ENCODE peak calls at places on chromosomes 2 and 18, in four cellular contexts. E is HCT116, C is GM23338, V is neural progenitor cell. J is an unnamed sample.

GRCh38 chr18:49011291-49011746 is 60.6 kb upstream of the SMAD7 start:
- DNase-seq in E (no peak), C (no peak), V (no peak), J (no peak)

GRCh38 chr2:226728996-226729395 is 70.6 kb downstream of the IRS1 start:
- DNase-seq in E (no peak), C (no peak), V (no peak), J (no peak)

GRCh38 chr2:225670111-225670974 is 270.8 kb downstream of the NYAP2 start:
- DNase-seq in E (peak; percentile 49), C (peak; percentile 70), V (peak; percentile 53), J (peak; percentile 63)

GRCh38 chr2:27051902-27052645 is 606 bp downstream of the AGBL5 start:
- DNase-seq in E (no peak), C (peak; percentile 86), V (peak; percentile 45), J (peak; percentile 38)

GRCh38 chr2:190350371-190350770 is 7.0 kb downstream of the INPP1 start:
- DNase-seq in E (no peak), C (no peak), V (no peak), J (no peak)

GRCh38 chr2:206004004-206004693 is 81.8 kb downstream of the INO80D start:
- DNase-seq in E (peak; percentile 6), C (peak; percentile 84), V (peak; percentile 80), J (peak; percentile 30)

GRCh38 chr18:47204908-47205522 is 28.9 kb upstream of the IER3IP1 start:
- DNase-seq in E (peak; percentile 29), C (peak; percentile 85), V (peak; percentile 66), J (peak; percentile 65)

GRCh38 chr2:33354981-33355380 is 121.5 kb upstream of the RASGRP3 start:
- DNase-seq in E (no peak), C (no peak), V (no peak), J (no peak)

GRCh38 chr2:23426284-23426905 is 41.4 kb downstream of the KLHL29 start:
- DNase-seq in E (no peak), C (no peak), V (no peak), J (peak; percentile 19)

GRCh38 chr2:28045676-28046351 is 155.3 kb downstream of the BABAM2 start:
- DNase-seq in E (no peak), C (no peak), V (no peak), J (no peak)

GRCh38 chr2:11726384-11726783 is 20.0 kb upstream of the LPIN1 start:
- DNase-seq in E (no peak), C (no peak), V (no peak), J (no peak)

GRCh38 chr2:27118525-27119329 is at the start of gene CGREF1:
- DNase-seq in E (no peak), C (peak; percentile 64), V (peak; percentile 62), J (peak; percentile 42)

GRCh38 chr18:58896268-58896667 is 31.6 kb downstream of the ZNF532 start:
- DNase-seq in E (no peak), C (no peak), V (no peak), J (no peak)

GRCh38 chr2:23561088-23561487 is 176.1 kb downstream of the KLHL29 start:
- DNase-seq in E (no peak), C (no peak), V (no peak), J (no peak)

GRCh38 chr18:9673296-9674251 is 34.5 kb upstream of the RAB31 start:
- DNase-seq in E (peak; percentile 90), C (peak; percentile 70), V (peak; percentile 44), J (peak; percentile 79)

GRCh38 chr2:32611366-32611765 is 16.5 kb upstream of the TTC27 start:
- DNase-seq in E (no peak), C (no peak), V (no peak), J (peak; percentile 26)

GRCh38 chr18:71951021-71951420 is 593.1 kb downstream of the CBLN2 start:
- DNase-seq in E (no peak), C (no peak), V (peak; percentile 29), J (no peak)

GRCh38 chr2:168890006-168890782 is at the start of gene SPC25:
- DNase-seq in E (peak; percentile 84), C (peak; percentile 98), V (peak; percentile 97), J (peak; percentile 93)

GRCh38 chr2:195479407-195479806 is 177.6 kb upstream of the SLC39A10 start:
- DNase-seq in E (no peak), C (peak; percentile 24), V (no peak), J (no peak)

GRCh38 chr2:21002814-21003192 is 41.1 kb downstream of the APOB start:
- DNase-seq in E (no peak), C (no peak), V (no peak), J (no peak)

GRCh38 chr2:26471766-26472706 is 5.9 kb downstream of the OTOF start:
- DNase-seq in E (no peak), C (no peak), V (no peak), J (no peak)

GRCh38 chr2:104474725-104475124 is 379.2 kb upstream of the POU3F3 start:
- DNase-seq in E (no peak), C (no peak), V (no peak), J (peak; percentile 15)

GRCh38 chr2:215145611-215146010 is 7.2 kb upstream of the ABCA12 start:
- DNase-seq in E (no peak), C (no peak), V (no peak), J (no peak)

GRCh38 chr2:105732955-105733607 is 11.6 kb upstream of the NCK2 start:
- DNase-seq in E (no peak), C (no peak), V (no peak), J (no peak)

GRCh38 chr18:24428709-24429108 is 2.2 kb downstream of the IMPACT start:
- DNase-seq in E (no peak), C (peak; percentile 26), V (no peak), J (no peak)

DNA sequence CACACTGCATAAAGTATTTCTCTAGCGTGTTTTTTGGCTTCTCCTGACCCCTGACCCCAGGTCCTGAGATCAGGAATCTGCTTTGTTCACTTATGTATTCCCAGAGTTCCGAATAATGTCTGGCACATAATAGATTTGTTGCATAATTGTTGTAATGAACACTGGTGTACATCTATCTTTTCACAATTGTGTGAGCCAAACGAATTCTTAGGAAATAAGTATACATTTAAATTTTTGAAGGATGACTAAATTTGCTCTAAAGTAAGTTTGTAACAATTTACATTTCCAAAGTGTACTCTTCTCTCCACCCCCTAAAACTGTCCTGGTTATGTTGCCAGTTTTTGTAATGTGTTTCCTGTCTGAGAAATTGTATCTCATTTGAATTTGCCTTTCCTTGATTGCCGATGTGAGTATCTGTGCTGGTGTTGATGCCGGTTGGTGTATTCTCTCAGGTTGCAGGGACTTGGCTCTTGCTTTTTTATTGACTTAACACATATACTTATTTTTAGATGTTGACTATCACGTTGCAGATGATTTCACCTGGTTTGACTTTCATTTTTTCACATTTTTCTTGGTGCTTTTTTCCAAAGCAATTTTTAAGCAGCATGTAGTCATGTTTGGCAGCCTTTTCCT is 16.1 kb upstream of the FARP2 start:
- DNase-seq in E (no peak), C (no peak), V (no peak), J (no peak)
- H3K4me2 ChIP-seq in E (no peak overlapping the region), C (no peak overlapping the region), V (no peak overlapping the region), J (no peak overlapping the region)

GRCh38 chr2:219386532-219387280 is 1.0 kb downstream of the DNPEP start:
- DNase-seq in E (no peak), C (no peak), V (no peak), J (no peak)
- TF ChIP-seq EZH2phosphoT487 in E (no peak), C (no peak), V (no peak), J (no peak)

GRCh38 chr2:127906206-127906926 is 20.6 kb upstream of the AMMECR1L start:
- DNase-seq in E (no peak), C (peak; percentile 55), V (no peak), J (no peak)
- TF ChIP-seq CTCF in E (no peak), C (no peak), V (no peak), J (no peak)

GRCh38 chr2:230268606-230269222 is 43.2 kb downstream of the SP140 start:
- DNase-seq in E (no peak), C (no peak), V (no peak), J (no peak)
- H3K4me2 ChIP-seq in E (no peak overlapping the region), C (no peak overlapping the region), V (no peak overlapping the region), J (no peak overlapping the region)

DNA sequence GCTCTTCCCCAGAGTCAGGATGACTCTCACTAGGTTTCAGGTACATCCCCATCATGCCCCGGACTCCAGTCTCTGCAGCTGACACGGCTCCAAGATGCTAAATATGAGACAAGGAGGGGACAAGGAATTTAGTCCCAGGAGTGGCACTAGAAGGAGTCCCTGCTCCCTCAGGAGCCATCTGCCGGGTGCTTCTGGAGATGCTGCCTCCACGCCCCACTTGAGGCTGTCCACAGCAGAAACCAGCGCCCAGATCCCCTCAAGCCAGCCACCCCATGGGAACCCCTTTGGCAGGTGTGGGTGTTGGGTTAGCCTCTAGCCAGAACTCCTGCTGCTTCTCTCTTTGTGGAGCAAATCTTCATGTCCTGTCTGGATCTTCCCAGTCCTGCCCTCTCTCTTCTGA is 40.3 kb downstream of the BCL11A start:
- DNase-seq in E (no peak), C (no peak), V (no peak), J (no peak)
- TF ChIP-seq EZH2phosphoT487 in E (no peak), C (no peak), V (no peak), J (no peak)